ENCODE peak calls at places on chromosomes 16 and 17, in ten cellular contexts. N is transverse colon, D is esophagus squamous epithelium, C is A549, R is heart left ventricle, Z is HCT116, Y is stomach, G is gastrocnemius medialis, W is uterus, U is Peyer's patch. F is an unnamed sample.

GRCh38 chr17:55246583-55246982 is 18.2 kb upstream of the HLF start:
- DNase-seq in N (no peak), D (no peak), C (no peak), R (no peak), Z (no peak), Y (no peak), G (no peak), W (no peak), U (no peak), F (no peak)

GRCh38 chr17:37220609-37220953 is 155.2 kb upstream of the C17orf78 start:
- DNase-seq in N (peak; percentile 9), D (no peak), C (peak; percentile 38), R (no peak), Z (peak; percentile 2), Y (no peak), G (no peak), W (no peak), U (peak; percentile 48), F (no peak)

GRCh38 chr17:3843935-3844516 is 2.0 kb downstream of the NCBP3 start:
- DNase-seq in N (peak; percentile 62), D (no peak), C (peak; percentile 78), R (no peak), Z (peak; percentile 56), Y (peak; percentile 57), G (no peak), W (no peak), U (peak; percentile 77), F (peak; percentile 60)

GRCh38 chr16:4381072-4381934 is 9.7 kb downstream of the VASN start:
- DNase-seq in N (no peak), D (no peak), C (no peak), R (peak; percentile 63), Z (no peak), Y (no peak), G (peak; percentile 87), W (no peak), U (no peak), F (peak; percentile 34)

GRCh38 chr16:77069929-77070328 is 121.1 kb upstream of the MON1B start:
- DNase-seq in N (no peak), D (no peak), C (no peak), R (no peak), Z (no peak), Y (no peak), G (no peak), W (no peak), U (no peak), F (no peak)

GRCh38 chr17:44235583-44235936 is 16.1 kb upstream of the UBTF start:
- DNase-seq in N (no peak), D (no peak), C (peak; percentile 59), R (no peak), Z (peak; percentile 73), Y (no peak), G (no peak), W (no peak), U (no peak), F (no peak)

GRCh38 chr17:73255671-73256181 is 6.0 kb downstream of the CPSF4L start:
- DNase-seq in N (peak; percentile 59), D (no peak), C (peak; percentile 62), R (peak; percentile 75), Z (peak; percentile 48), Y (peak; percentile 51), G (no peak), W (peak; percentile 62), U (peak; percentile 78), F (peak; percentile 52)

GRCh38 chr17:73013816-73014663 is 78.4 kb downstream of the SLC39A11 start:
- DNase-seq in N (no peak), D (no peak), C (peak; percentile 83), R (no peak), Z (peak; percentile 73), Y (no peak), G (no peak), W (no peak), U (peak; percentile 13), F (no peak)

GRCh38 chr16:31107465-31107867 is 720 bp upstream of the BCKDK start:
- DNase-seq in N (no peak), D (no peak), C (no peak), R (no peak), Z (no peak), Y (no peak), G (no peak), W (no peak), U (no peak), F (no peak)

GRCh38 chr17:47275245-47275984 is 21.8 kb downstream of the ITGB3 start:
- DNase-seq in N (peak; percentile 75), D (no peak), C (no peak), R (peak; percentile 90), Z (no peak), Y (peak; percentile 66), G (peak; percentile 82), W (peak; percentile 96), U (peak; percentile 74), F (peak; percentile 71)

GRCh38 chr17:47274319-47275069 is 20.9 kb downstream of the ITGB3 start:
- DNase-seq in N (no peak), D (no peak), C (no peak), R (no peak), Z (no peak), Y (no peak), G (no peak), W (no peak), U (no peak), F (no peak)

GRCh38 chr17:47277921-47278320 is 24.3 kb downstream of the ITGB3 start:
- DNase-seq in N (no peak), D (no peak), C (no peak), R (no peak), Z (no peak), Y (no peak), G (no peak), W (no peak), U (no peak), F (no peak)

GRCh38 chr17:47276868-47277267 is 23.2 kb downstream of the ITGB3 start:
- DNase-seq in N (peak; percentile 58), D (no peak), C (peak; percentile 33), R (peak; percentile 75), Z (no peak), Y (peak; percentile 64), G (peak; percentile 76), W (peak; percentile 71), U (peak; percentile 57), F (peak; percentile 59)

GRCh38 chr17:47276444-47276843 is 22.8 kb downstream of the ITGB3 start:
- DNase-seq in N (no peak), D (no peak), C (no peak), R (no peak), Z (no peak), Y (no peak), G (no peak), W (no peak), U (no peak), F (no peak)
- H3K4me1 ChIP-seq in N (peaks cover 67% of the 10 kb centered on the region), D (peaks cover 51% of the 10 kb centered on the region), C (peaks cover 12% of the 10 kb centered on the region), R (peaks cover 65% of the 10 kb centered on the region), Z (peaks cover 48% of the 10 kb centered on the region), Y (peaks cover 66% of the 10 kb centered on the region), G (peaks cover 46% of the 10 kb centered on the region), W (peaks cover 25% of the 10 kb centered on the region), U (peaks cover 18% of the 10 kb centered on the region), F (no peaks in the 10 kb centered on the region)

GRCh38 chr17:14161419-14161818 is 75.2 kb downstream of the CDRT15 start:
- DNase-seq in N (no peak), D (no peak), C (no peak), R (no peak), Z (no peak), Y (no peak), G (no peak), W (no peak), U (no peak), F (no peak)
- TF ChIP-seq CTCF in N (no peak), D (no peak), C (no peak), R (no peak), Z (no peak), Y (no peak), G (no peak), W (no peak), U (no peak), F (no peak)

GRCh38 chr17:80036715-80037477 is 454 bp downstream of the CCDC40 start:
- DNase-seq in N (peak; percentile 37), D (no peak), C (peak; percentile 63), R (no peak), Z (no peak), Y (no peak), G (peak; percentile 25), W (no peak), U (no peak), F (no peak)

GRCh38 chr17:80034977-80035686 is 540 bp downstream of the TBC1D16 start:
- DNase-seq in N (peak; percentile 54), D (no peak), C (peak; percentile 40), R (no peak), Z (no peak), Y (no peak), G (no peak), W (no peak), U (peak; percentile 73), F (no peak)

GRCh38 chr17:80034654-80034976 is 1.1 kb downstream of the TBC1D16 start:
- DNase-seq in N (no peak), D (no peak), C (no peak), R (no peak), Z (no peak), Y (no peak), G (no peak), W (no peak), U (no peak), F (no peak)

GRCh38 chr17:80035937-80036714 is at the start of gene CCDC40:
- DNase-seq in N (peak; percentile 87), D (no peak), C (peak; percentile 84), R (peak; percentile 92), Z (peak; percentile 50), Y (peak; percentile 87), G (peak; percentile 70), W (peak; percentile 82), U (peak; percentile 91), F (peak; percentile 93)

DNA sequence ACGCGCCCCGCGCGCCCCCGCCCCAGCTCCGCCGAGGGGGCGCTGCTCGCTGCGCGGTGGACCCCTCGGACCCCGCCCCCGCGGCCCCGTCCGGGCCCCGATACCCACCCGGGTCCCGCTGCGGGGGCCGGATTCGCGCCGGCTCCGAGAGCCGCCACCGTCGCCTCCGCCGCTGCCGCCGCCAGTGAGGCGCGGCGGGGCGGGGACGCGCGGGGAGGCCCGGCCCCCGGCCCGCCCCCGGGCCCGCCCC is at the start of gene TBC1D16:
- DNase-seq in N (no peak), D (no peak), C (no peak), R (no peak), Z (no peak), Y (no peak), G (no peak), W (no peak), U (no peak), F (no peak)
- TF ChIP-seq POLR2A in N (no peak), D (no peak), C (no peak), R (no peak), Z (no peak), Y (no peak), G (peak; percentile 1), W (no peak), U (no peak), F (peak; percentile 38)

DNA sequence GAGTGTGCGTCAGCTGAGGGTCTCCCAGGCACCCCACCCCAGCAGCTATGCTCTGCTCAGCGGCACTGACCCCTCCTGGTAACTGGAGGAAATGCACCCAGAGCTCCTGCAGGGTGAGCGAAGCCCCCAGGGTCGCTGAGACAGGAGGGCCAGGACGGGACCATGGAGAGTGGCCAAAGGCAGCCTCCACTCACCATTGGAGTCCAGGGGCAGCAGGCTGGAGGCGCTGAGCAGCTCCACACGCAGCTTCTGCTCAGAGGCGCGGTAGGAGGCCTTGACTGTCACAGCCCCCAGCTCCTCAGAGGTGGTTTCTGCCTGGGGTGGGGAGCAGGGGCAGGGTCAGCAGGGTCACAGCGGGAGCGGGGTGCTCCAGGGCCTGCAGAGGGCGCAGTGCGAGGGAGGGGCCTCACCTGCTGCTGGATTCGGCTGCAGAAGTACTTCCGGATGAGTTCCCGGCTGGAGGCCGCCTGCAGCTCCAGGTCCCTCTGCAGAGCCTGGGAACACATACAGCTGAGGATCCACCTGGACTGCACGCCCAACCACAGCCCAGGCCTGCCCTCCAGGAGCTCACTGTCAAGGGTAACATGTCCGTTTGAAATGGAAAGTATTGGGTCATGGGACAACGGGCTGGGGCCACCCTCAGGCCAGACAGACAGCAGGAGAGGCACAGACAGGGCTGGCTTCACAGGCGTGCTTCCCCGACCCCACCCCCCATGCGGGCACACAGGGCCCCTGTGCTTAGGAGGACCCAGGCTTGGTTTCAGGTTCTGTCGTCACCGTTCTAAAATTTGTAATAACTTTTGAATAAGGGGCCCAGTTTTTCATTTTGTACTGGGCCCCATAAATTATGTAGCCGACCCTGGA is 13.8 kb downstream of the UNC13D start:
- DNase-seq in N (peak; percentile 72), D (no peak), C (no peak), R (no peak), Z (no peak), Y (no peak), G (no peak), W (no peak), U (peak; percentile 72), F (no peak)
- H3K4me1 ChIP-seq in N (peaks cover 26% of the 10 kb centered on the region), D (peaks cover 15% of the 10 kb centered on the region), C (peaks cover 5% of the 10 kb centered on the region), R (peaks cover 36% of the 10 kb centered on the region), Z (peaks cover 6% of the 10 kb centered on the region), Y (peaks cover 23% of the 10 kb centered on the region), G (peaks cover 15% of the 10 kb centered on the region), W (no peaks in the 10 kb centered on the region), U (peaks cover 5% of the 10 kb centered on the region), F (no peaks in the 10 kb centered on the region)